ENCODE peak calls at places on chromosome 3, in six cellular contexts. X is cardiac muscle cell, M is RWPE1, S is dorsolateral prefrontal cortex, E is HFF-Myc, T is psoas muscle. N is an unnamed sample.

GRCh38 chr3:192850501-192850981 is 67.1 kb downstream of the MB21D2 start:
- DNase-seq in S (no peak), M (peak), E (peak), X (no peak), T (no peak), N (peak)

GRCh38 chr3:196996454-196997265 is 28.0 kb upstream of the PIGZ start:
- DNase-seq in X (no peak), S (peak), E (no peak), T (peak), M (no peak), N (no peak)

GRCh38 chr3:151843275-151843674 is 29.4 kb downstream of the AADAC start:
- DNase-seq in T (no peak), S (no peak), E (no peak), X (no peak), M (no peak), N (no peak)

GRCh38 chr3:90015688-90016356 is 908.4 kb downstream of the EPHA3 start:
- DNase-seq in X (no peak), M (peak), E (no peak), S (no peak), T (no peak), N (peak)

GRCh38 chr3:142844339-142844977 is 44.4 kb downstream of the PCOLCE2 start:
- DNase-seq in T (no peak), X (peak), M (peak), E (no peak), S (no peak), N (no peak)

GRCh38 chr3:66153961-66154923 is 66.6 kb upstream of the SLC25A26 start:
- DNase-seq in S (peak), M (no peak), E (no peak), T (no peak), X (peak), N (peak)

GRCh38 chr3:183844606-183845005 is 19.2 kb upstream of the MAP6D1 start:
- DNase-seq in X (no peak), T (no peak), E (peak), M (peak), S (no peak), N (peak)

GRCh38 chr3:46393554-46394434 is 13.1 kb downstream of the CCR5AS start:
- DNase-seq in X (no peak), M (no peak), T (no peak), S (no peak), E (no peak), N (no peak)

GRCh38 chr3:172449468-172450149 is 1.4 kb upstream of the GHSR start:
- DNase-seq in X (peak), M (peak), S (no peak), E (no peak), T (peak), N (peak)

GRCh38 chr3:177069514-177070329 is 127.6 kb downstream of the TBL1XR1 start:
- DNase-seq in M (peak), S (no peak), T (no peak), X (no peak), E (no peak), N (no peak)

GRCh38 chr3:63450023-63450422 is 171.9 kb downstream of the SYNPR start:
- DNase-seq in E (no peak), S (no peak), T (no peak), X (no peak), M (no peak), N (no peak)

GRCh38 chr3:64238971-64239667 is 13.9 kb upstream of the PRICKLE2 start:
- DNase-seq in T (peak), S (peak), E (peak), X (peak), M (peak), N (peak)

GRCh38 chr3:100982710-100983109 is 10.5 kb downstream of the ABI3BP start:
- DNase-seq in T (peak), X (peak), M (no peak), S (no peak), E (no peak), N (peak)

GRCh38 chr3:113536627-113537101 is 4.3 kb downstream of the SIDT1 start:
- DNase-seq in M (peak), S (no peak), E (no peak), T (no peak), X (no peak), N (no peak)

GRCh38 chr3:46849686-46850467 is 13.4 kb downstream of the MYL3 start:
- DNase-seq in M (no peak), T (peak), S (no peak), E (no peak), X (no peak), N (no peak)

GRCh38 chr3:177179281-177180067 is 17.8 kb downstream of the TBL1XR1 start:
- DNase-seq in X (no peak), S (no peak), T (no peak), M (peak), E (no peak), N (no peak)

GRCh38 chr3:105459566-105460290 is 93.0 kb downstream of the ALCAM start:
- DNase-seq in M (no peak), E (no peak), X (no peak), S (no peak), T (no peak), N (no peak)

GRCh38 chr3:32815812-32816438 is 1.9 kb upstream of the TRIM71 start:
- DNase-seq in T (no peak), M (no peak), E (no peak), S (no peak), X (peak), N (no peak)

DNA sequence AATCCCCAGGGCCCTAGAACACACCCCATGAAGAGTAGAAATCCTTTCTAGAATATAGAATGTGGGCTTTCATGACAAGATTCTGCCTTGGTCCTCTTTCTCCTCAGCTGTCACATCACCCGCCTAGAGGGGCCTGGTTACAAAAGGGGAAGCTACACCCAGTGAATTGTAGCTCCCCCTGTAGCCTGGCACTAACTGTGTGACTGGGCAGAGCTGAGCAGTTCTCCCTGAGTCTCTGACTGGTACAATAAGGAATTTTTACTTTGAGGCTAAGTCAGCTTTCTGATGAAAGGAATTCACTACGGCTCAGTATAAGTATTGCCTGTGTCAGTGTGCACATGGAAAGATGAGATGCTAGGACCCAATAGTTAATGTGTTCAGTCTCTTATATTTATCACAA is 28.7 kb upstream of the ZNF148 start:
- DNase-seq in X (no peak), S (no peak), T (no peak), E (no peak), M (no peak), N (peak)
- TF ChIP-seq CTCF in X (no peak), S (no peak), T (no peak), E (no peak), M (no peak), N (peak)

GRCh38 chr3:99875925-99876781 is 58.5 kb downstream of the CMSS1 start:
- DNase-seq in T (peak), E (no peak), M (peak), X (peak), S (peak), N (peak)
- TF ChIP-seq CTCF in T (peak), E (no peak), M (no peak), X (no peak), S (peak), N (no peak)

GRCh38 chr3:134319894-134320293 is 54.4 kb downstream of the AMOTL2 start:
- DNase-seq in T (no peak), E (no peak), M (no peak), X (no peak), S (no peak), N (no peak)
- TF ChIP-seq CTCF in T (no peak), E (no peak), M (no peak), X (no peak), S (no peak), N (no peak)

DNA sequence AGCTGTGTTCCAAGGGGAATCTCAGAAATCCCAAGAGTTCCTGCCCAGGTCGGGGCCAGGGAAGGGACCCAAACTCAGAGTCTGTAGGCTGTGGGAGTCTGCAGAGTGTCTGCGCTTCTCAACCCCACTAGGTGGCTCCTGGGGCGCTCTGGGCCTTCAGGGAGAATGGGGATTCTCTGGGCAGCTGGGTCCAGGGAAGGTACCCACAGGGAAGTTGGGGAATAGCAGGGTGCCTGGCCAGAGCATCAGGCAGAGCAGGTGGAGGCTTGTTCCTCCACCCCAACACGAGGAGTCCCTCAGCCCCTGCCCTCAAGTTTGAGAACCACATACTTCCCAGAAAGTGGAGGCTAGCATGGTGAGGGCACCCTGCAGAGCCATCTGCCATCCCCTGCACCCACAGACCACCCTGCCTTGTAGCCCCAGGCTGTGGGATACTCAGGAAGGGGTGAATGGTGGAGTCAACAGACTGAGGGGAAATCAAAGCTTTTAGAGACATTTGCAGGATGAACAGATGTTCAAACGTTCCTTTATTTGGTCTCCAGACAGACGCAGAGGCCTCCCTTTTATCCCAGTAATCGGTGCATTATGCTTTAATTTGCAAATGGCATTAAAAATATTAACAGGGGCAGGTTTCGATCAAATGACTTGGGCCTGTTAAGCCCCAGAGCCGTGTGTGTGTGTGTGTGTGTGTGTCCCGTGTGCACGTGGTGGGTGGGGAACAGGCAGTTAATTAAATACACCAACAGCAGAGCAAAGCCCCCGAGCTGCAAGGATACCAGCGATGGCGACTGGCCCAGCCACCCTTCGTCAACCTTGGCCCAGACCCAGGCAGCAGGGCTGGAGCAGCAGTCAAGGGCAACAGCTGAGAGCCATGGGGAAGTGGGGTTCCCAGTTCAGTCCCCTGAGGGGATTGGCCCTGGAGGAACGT is 57.7 kb downstream of the DNAJB8 start:
- DNase-seq in X (no peak), S (no peak), M (no peak), E (no peak), T (no peak), N (no peak)
- TF ChIP-seq CTCF in X (no peak), S (no peak), M (no peak), E (peak), T (no peak), N (peak)

DNA sequence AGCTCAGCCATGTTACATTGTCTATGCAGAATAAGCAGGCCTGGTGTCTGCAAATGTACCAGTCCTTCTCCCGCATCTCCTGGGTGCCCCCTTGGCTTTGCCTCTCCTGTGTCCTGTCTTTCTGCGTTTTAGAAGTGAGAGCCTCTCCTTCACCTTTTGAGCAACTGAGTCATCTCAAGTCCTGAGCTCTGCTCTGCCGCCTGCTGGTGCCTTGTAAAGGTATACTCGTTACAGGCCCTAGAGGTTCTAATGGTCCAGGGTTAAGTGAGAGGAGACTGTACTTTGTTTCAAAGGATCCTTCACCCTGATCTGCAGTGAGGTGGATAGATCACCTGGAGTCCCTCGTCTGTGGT is 12.6 kb downstream of the GHRL start:
- DNase-seq in M (no peak), E (no peak), X (no peak), S (peak), T (no peak), N (no peak)
- TF ChIP-seq CTCF in M (no peak), E (no peak), X (peak), S (no peak), T (no peak), N (peak)

DNA sequence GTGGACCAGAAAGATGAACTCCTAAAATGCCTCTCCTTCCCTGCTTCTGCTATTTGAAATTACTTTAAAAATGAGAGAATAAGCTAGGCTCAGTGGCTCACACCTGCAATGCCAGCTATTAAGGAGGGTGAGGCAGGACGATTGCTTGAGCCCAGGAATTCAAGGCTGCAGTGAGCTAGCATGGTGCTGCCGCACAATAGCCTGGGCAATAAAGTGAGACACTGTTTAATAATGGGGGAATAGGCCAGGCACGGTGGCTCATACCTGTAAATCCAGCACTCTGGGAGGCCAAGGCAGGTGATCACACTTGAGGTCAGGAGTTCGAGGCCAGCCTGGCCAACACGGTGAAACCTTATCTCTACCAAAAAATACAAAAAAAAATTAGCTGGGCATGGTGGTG is 271.1 kb downstream of the FOXP1 start:
- DNase-seq in M (no peak), E (no peak), T (no peak), X (no peak), S (no peak), N (no peak)
- TF ChIP-seq CTCF in M (no peak), E (no peak), T (no peak), X (no peak), S (no peak), N (no peak)

GRCh38 chr3:154100556-154100955 is 20.6 kb upstream of the ARHGEF26 start:
- DNase-seq in E (no peak), M (no peak), X (no peak), T (no peak), S (no peak), N (no peak)

GRCh38 chr3:154090116-154090420 is 31.1 kb upstream of the ARHGEF26 start:
- DNase-seq in T (no peak), S (no peak), M (no peak), X (no peak), E (no peak), N (peak)

GRCh38 chr3:154101250-154101649 is 19.9 kb upstream of the ARHGEF26 start:
- DNase-seq in E (no peak), T (no peak), M (no peak), S (no peak), X (no peak), N (no peak)

GRCh38 chr3:154098396-154098795 is 22.8 kb upstream of the ARHGEF26 start:
- DNase-seq in X (no peak), E (no peak), T (no peak), M (no peak), S (no peak), N (no peak)

DNA sequence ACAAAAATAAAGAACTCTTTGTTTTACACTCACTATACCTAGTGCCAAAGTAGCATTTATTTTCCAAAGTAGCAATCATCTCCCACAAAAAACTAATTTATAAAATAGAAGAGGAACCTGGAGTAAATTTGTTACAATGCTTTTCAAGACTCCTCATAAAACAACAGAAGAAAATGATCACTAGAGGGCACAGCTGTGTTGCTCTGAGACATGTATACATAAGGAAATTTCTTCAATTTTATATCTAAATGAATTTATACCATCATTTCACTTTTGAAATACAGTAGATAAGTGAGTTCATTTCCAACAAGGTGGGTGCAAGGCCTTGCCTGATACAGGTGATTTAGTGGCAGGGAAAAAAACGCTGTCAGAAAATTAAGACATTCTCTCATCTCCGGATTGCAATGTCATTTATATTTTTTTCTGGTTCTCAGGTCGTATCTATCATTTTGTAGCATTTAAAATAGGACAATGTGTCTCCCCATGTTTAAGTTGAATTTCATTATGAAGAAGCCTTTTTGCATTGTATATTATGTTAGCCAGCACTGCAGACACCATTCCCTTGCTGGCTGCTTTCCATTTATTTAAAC is 25.3 kb upstream of the ARHGEF26 start:
- DNase-seq in M (peak), S (no peak), X (no peak), T (no peak), E (no peak), N (peak)
- TF ChIP-seq CTCF in M (peak), S (peak), X (peak), T (peak), E (peak), N (peak)

GRCh38 chr3:30135190-30135589 is 471.2 kb upstream of the TGFBR2 start:
- DNase-seq in E (no peak), S (no peak), X (no peak), T (no peak), M (no peak), N (no peak)
- TF ChIP-seq CTCF in E (peak), S (no peak), X (peak), T (no peak), M (no peak), N (peak)

GRCh38 chr3:119600732-119601131 is 3.0 kb downstream of the PLA1A start:
- DNase-seq in S (no peak), E (no peak), X (peak), M (no peak), T (peak), N (no peak)
- TF ChIP-seq CTCF in S (no peak), E (peak), X (peak), M (no peak), T (peak), N (peak)